ENCODE peak calls at places on chromosomes 2 and 18, in five cellular contexts. One of them, this sample, is unnamed.

GRCh38 chr18:67300498-67300897 is 216.0 kb downstream of the DSEL start:
- DNase-seq in mesenteric fat pad: no peak
- DNase-seq in activated T-cell treated with anti-CD3 and anti-CD28 coated beads for 1 hour: no peak
- DNase-seq in stomach: no peak
- DNase-seq in T-helper 1 cell: no peak
- DNase-seq in this sample: no peak

GRCh38 chr2:98656800-98657199 is 48.4 kb downstream of the UNC50 start:
- DNase-seq in mesenteric fat pad: no peak
- DNase-seq in activated T-cell treated with anti-CD3 and anti-CD28 coated beads for 1 hour: no peak
- DNase-seq in stomach: no peak
- DNase-seq in T-helper 1 cell: no peak
- DNase-seq in this sample: no peak

GRCh38 chr2:208285853-208286252 is 19.8 kb downstream of the PIKFYVE start:
- DNase-seq in mesenteric fat pad: no peak
- DNase-seq in activated T-cell treated with anti-CD3 and anti-CD28 coated beads for 1 hour: no peak
- DNase-seq in stomach: no peak
- DNase-seq in T-helper 1 cell: no peak
- DNase-seq in this sample: no peak

GRCh38 chr2:158766524-158766923 is 28.6 kb upstream of the DAPL1 start:
- DNase-seq in mesenteric fat pad: no peak
- DNase-seq in activated T-cell treated with anti-CD3 and anti-CD28 coated beads for 1 hour: no peak
- DNase-seq in stomach: no peak
- DNase-seq in T-helper 1 cell: no peak
- DNase-seq in this sample: no peak

GRCh38 chr2:167292430-167293171 is 404.3 kb downstream of the XIRP2 start:
- DNase-seq in mesenteric fat pad: peak; percentile 94
- DNase-seq in activated T-cell treated with anti-CD3 and anti-CD28 coated beads for 1 hour: peak; percentile 22
- DNase-seq in stomach: peak; percentile 75
- DNase-seq in T-helper 1 cell: peak; percentile 6
- DNase-seq in this sample: peak; percentile 90

GRCh38 chr2:101679037-101679726 is 18.3 kb upstream of the MAP4K4 start:
- DNase-seq in mesenteric fat pad: no peak
- DNase-seq in activated T-cell treated with anti-CD3 and anti-CD28 coated beads for 1 hour: no peak
- DNase-seq in stomach: no peak
- DNase-seq in T-helper 1 cell: no peak
- DNase-seq in this sample: no peak

GRCh38 chr2:235536711-235537110 is 42.9 kb downstream of the AGAP1 start:
- DNase-seq in mesenteric fat pad: peak; percentile 45
- DNase-seq in activated T-cell treated with anti-CD3 and anti-CD28 coated beads for 1 hour: no peak
- DNase-seq in stomach: no peak
- DNase-seq in T-helper 1 cell: no peak
- DNase-seq in this sample: no peak

GRCh38 chr2:142642654-142643053 is 234.8 kb upstream of the KYNU start:
- DNase-seq in mesenteric fat pad: no peak
- DNase-seq in activated T-cell treated with anti-CD3 and anti-CD28 coated beads for 1 hour: no peak
- DNase-seq in stomach: no peak
- DNase-seq in T-helper 1 cell: no peak
- DNase-seq in this sample: no peak

GRCh38 chr2:17539993-17540812 is at the start of gene VSNL1:
- DNase-seq in mesenteric fat pad: no peak
- DNase-seq in activated T-cell treated with anti-CD3 and anti-CD28 coated beads for 1 hour: no peak
- DNase-seq in stomach: peak; percentile 85
- DNase-seq in T-helper 1 cell: no peak
- DNase-seq in this sample: no peak

GRCh38 chr18:10670856-10671255 is 145.0 kb downstream of the NAPG start:
- DNase-seq in mesenteric fat pad: no peak
- DNase-seq in activated T-cell treated with anti-CD3 and anti-CD28 coated beads for 1 hour: no peak
- DNase-seq in stomach: no peak
- DNase-seq in T-helper 1 cell: no peak
- DNase-seq in this sample: no peak

GRCh38 chr2:228938629-228939028 is 332.5 kb downstream of the PID1 start:
- DNase-seq in mesenteric fat pad: no peak
- DNase-seq in activated T-cell treated with anti-CD3 and anti-CD28 coated beads for 1 hour: no peak
- DNase-seq in stomach: no peak
- DNase-seq in T-helper 1 cell: no peak
- DNase-seq in this sample: no peak

GRCh38 chr2:63751901-63752300 is 89.8 kb upstream of the UGP2 start:
- DNase-seq in mesenteric fat pad: no peak
- DNase-seq in activated T-cell treated with anti-CD3 and anti-CD28 coated beads for 1 hour: no peak
- DNase-seq in stomach: no peak
- DNase-seq in T-helper 1 cell: no peak
- DNase-seq in this sample: no peak

GRCh38 chr2:122660786-122661634 is 905.6 kb downstream of the TSN start:
- DNase-seq in mesenteric fat pad: no peak
- DNase-seq in activated T-cell treated with anti-CD3 and anti-CD28 coated beads for 1 hour: no peak
- DNase-seq in stomach: no peak
- DNase-seq in T-helper 1 cell: no peak
- DNase-seq in this sample: no peak

GRCh38 chr2:223513771-223514455 is 88.2 kb downstream of the SCG2 start:
- DNase-seq in mesenteric fat pad: no peak
- DNase-seq in activated T-cell treated with anti-CD3 and anti-CD28 coated beads for 1 hour: no peak
- DNase-seq in stomach: no peak
- DNase-seq in T-helper 1 cell: no peak
- DNase-seq in this sample: no peak

GRCh38 chr2:96837575-96837974 is 6.2 kb downstream of the ANKRD23 start:
- DNase-seq in mesenteric fat pad: no peak
- DNase-seq in activated T-cell treated with anti-CD3 and anti-CD28 coated beads for 1 hour: no peak
- DNase-seq in stomach: no peak
- DNase-seq in T-helper 1 cell: no peak
- DNase-seq in this sample: no peak

This sample was measured in vagina.